ENCODE peak calls at places on chromosomes 11 and 22, in ten cellular contexts. One of them, this sample, is unnamed.
A peak's percentile ranks its signal among the peaks of the same experiment; 100 is the strongest.

GRCh38 chr11:71453911-71454304 is 905 bp downstream of the NADSYN1 start:
- DNase-seq in aorta: no peak
- DNase-seq in bronchial epithelial cell: peak; percentile 64
- DNase-seq in A673: no peak
- DNase-seq in fibroblast of villous mesenchyme: no peak
- DNase-seq in NCI-H1694 treated with DMSO at 0.1 percent for 48 hours: no peak
- DNase-seq in suprapubic skin: no peak
- DNase-seq in glutamatergic neuron: no peak
- DNase-seq in astrocyte: no peak
- DNase-seq in stimulated activated CD4-positive, alpha-beta T cell treated with anti-CD3 and anti-CD28 coated beads, Interleukin-1b, Interleukin-23, amount 100 ng/mL, for 24 hours: no peak
- DNase-seq in this sample: no peak

GRCh38 chr11:33767624-33768023 is 6.7 kb downstream of the FBXO3 start:
- DNase-seq in A673: no peak
- DNase-seq in fibroblast of villous mesenchyme: no peak
- DNase-seq in NCI-H1694 treated with DMSO at 0.1 percent for 48 hours: no peak
- DNase-seq in stimulated activated CD4-positive, alpha-beta T cell treated with anti-CD3 and anti-CD28 coated beads, Interleukin-1b, Interleukin-23, amount 100 ng/mL, for 24 hours: no peak
- DNase-seq in astrocyte: no peak
- DNase-seq in suprapubic skin: no peak
- DNase-seq in aorta: no peak
- DNase-seq in bronchial epithelial cell: no peak
- DNase-seq in glutamatergic neuron: no peak
- DNase-seq in this sample: no peak

GRCh38 chr11:11977206-11977938 is 31.1 kb downstream of the DKK3 start:
- DNase-seq in aorta: peak; percentile 87
- DNase-seq in fibroblast of villous mesenchyme: peak; percentile 88
- DNase-seq in stimulated activated CD4-positive, alpha-beta T cell treated with anti-CD3 and anti-CD28 coated beads, Interleukin-1b, Interleukin-23, amount 100 ng/mL, for 24 hours: no peak
- DNase-seq in A673: peak; percentile 48
- DNase-seq in bronchial epithelial cell: peak; percentile 86
- DNase-seq in suprapubic skin: no peak
- DNase-seq in glutamatergic neuron: no peak
- DNase-seq in NCI-H1694 treated with DMSO at 0.1 percent for 48 hours: no peak
- DNase-seq in astrocyte: peak; percentile 95
- DNase-seq in this sample: peak; percentile 96

GRCh38 chr11:131572423-131572822 is 202.0 kb downstream of the NTM start:
- DNase-seq in astrocyte: no peak
- DNase-seq in glutamatergic neuron: no peak
- DNase-seq in fibroblast of villous mesenchyme: no peak
- DNase-seq in aorta: no peak
- DNase-seq in A673: no peak
- DNase-seq in NCI-H1694 treated with DMSO at 0.1 percent for 48 hours: no peak
- DNase-seq in suprapubic skin: no peak
- DNase-seq in stimulated activated CD4-positive, alpha-beta T cell treated with anti-CD3 and anti-CD28 coated beads, Interleukin-1b, Interleukin-23, amount 100 ng/mL, for 24 hours: no peak
- DNase-seq in bronchial epithelial cell: no peak
- DNase-seq in this sample: no peak

GRCh38 chr11:102320166-102320565 is 2.9 kb downstream of the BIRC3 start:
- DNase-seq in A673: no peak
- DNase-seq in aorta: no peak
- DNase-seq in bronchial epithelial cell: no peak
- DNase-seq in stimulated activated CD4-positive, alpha-beta T cell treated with anti-CD3 and anti-CD28 coated beads, Interleukin-1b, Interleukin-23, amount 100 ng/mL, for 24 hours: no peak
- DNase-seq in fibroblast of villous mesenchyme: no peak
- DNase-seq in glutamatergic neuron: no peak
- DNase-seq in astrocyte: no peak
- DNase-seq in suprapubic skin: no peak
- DNase-seq in NCI-H1694 treated with DMSO at 0.1 percent for 48 hours: no peak
- DNase-seq in this sample: no peak

GRCh38 chr11:1220941-1221721 is 1.7 kb upstream of the MUC5B start:
- DNase-seq in stimulated activated CD4-positive, alpha-beta T cell treated with anti-CD3 and anti-CD28 coated beads, Interleukin-1b, Interleukin-23, amount 100 ng/mL, for 24 hours: no peak
- DNase-seq in NCI-H1694 treated with DMSO at 0.1 percent for 48 hours: no peak
- DNase-seq in fibroblast of villous mesenchyme: no peak
- DNase-seq in suprapubic skin: peak; percentile 61
- DNase-seq in astrocyte: no peak
- DNase-seq in glutamatergic neuron: peak; percentile 25
- DNase-seq in bronchial epithelial cell: no peak
- DNase-seq in A673: no peak
- DNase-seq in aorta: no peak
- DNase-seq in this sample: no peak

GRCh38 chr22:39314251-39314971 is 5.0 kb downstream of the RPL3 start:
- DNase-seq in suprapubic skin: no peak
- DNase-seq in fibroblast of villous mesenchyme: no peak
- DNase-seq in aorta: no peak
- DNase-seq in bronchial epithelial cell: no peak
- DNase-seq in NCI-H1694 treated with DMSO at 0.1 percent for 48 hours: no peak
- DNase-seq in glutamatergic neuron: no peak
- DNase-seq in A673: no peak
- DNase-seq in stimulated activated CD4-positive, alpha-beta T cell treated with anti-CD3 and anti-CD28 coated beads, Interleukin-1b, Interleukin-23, amount 100 ng/mL, for 24 hours: no peak
- DNase-seq in astrocyte: no peak
- DNase-seq in this sample: no peak

GRCh38 chr11:108734956-108735559 is 70.2 kb downstream of the DDX10 start:
- DNase-seq in fibroblast of villous mesenchyme: peak; percentile 26
- DNase-seq in suprapubic skin: no peak
- DNase-seq in bronchial epithelial cell: peak; percentile 52
- DNase-seq in astrocyte: no peak
- DNase-seq in A673: peak; percentile 72
- DNase-seq in stimulated activated CD4-positive, alpha-beta T cell treated with anti-CD3 and anti-CD28 coated beads, Interleukin-1b, Interleukin-23, amount 100 ng/mL, for 24 hours: no peak
- DNase-seq in aorta: no peak
- DNase-seq in glutamatergic neuron: no peak
- DNase-seq in NCI-H1694 treated with DMSO at 0.1 percent for 48 hours: no peak
- DNase-seq in this sample: peak; percentile 19

GRCh38 chr22:24107668-24108067 is 73.6 kb upstream of the SUSD2 start:
- DNase-seq in A673: peak; percentile 40
- DNase-seq in glutamatergic neuron: no peak
- DNase-seq in aorta: peak; percentile 93
- DNase-seq in suprapubic skin: peak; percentile 93
- DNase-seq in stimulated activated CD4-positive, alpha-beta T cell treated with anti-CD3 and anti-CD28 coated beads, Interleukin-1b, Interleukin-23, amount 100 ng/mL, for 24 hours: no peak
- DNase-seq in bronchial epithelial cell: peak; percentile 11
- DNase-seq in astrocyte: peak; percentile 72
- DNase-seq in NCI-H1694 treated with DMSO at 0.1 percent for 48 hours: peak; percentile 88
- DNase-seq in fibroblast of villous mesenchyme: peak; percentile 73
- DNase-seq in this sample: peak; percentile 90

GRCh38 chr11:29171350-29171950 is 845.4 kb downstream of the KCNA4 start:
- DNase-seq in stimulated activated CD4-positive, alpha-beta T cell treated with anti-CD3 and anti-CD28 coated beads, Interleukin-1b, Interleukin-23, amount 100 ng/mL, for 24 hours: no peak
- DNase-seq in fibroblast of villous mesenchyme: no peak
- DNase-seq in glutamatergic neuron: no peak
- DNase-seq in astrocyte: peak; percentile 72
- DNase-seq in bronchial epithelial cell: no peak
- DNase-seq in A673: no peak
- DNase-seq in suprapubic skin: no peak
- DNase-seq in NCI-H1694 treated with DMSO at 0.1 percent for 48 hours: no peak
- DNase-seq in aorta: no peak
- DNase-seq in this sample: peak; percentile 37

GRCh38 chr11:10522921-10523320 is 18.1 kb downstream of the RNF141 start:
- DNase-seq in glutamatergic neuron: no peak
- DNase-seq in aorta: no peak
- DNase-seq in stimulated activated CD4-positive, alpha-beta T cell treated with anti-CD3 and anti-CD28 coated beads, Interleukin-1b, Interleukin-23, amount 100 ng/mL, for 24 hours: no peak
- DNase-seq in astrocyte: peak; percentile 16
- DNase-seq in fibroblast of villous mesenchyme: peak; percentile 16
- DNase-seq in suprapubic skin: no peak
- DNase-seq in A673: no peak
- DNase-seq in NCI-H1694 treated with DMSO at 0.1 percent for 48 hours: no peak
- DNase-seq in bronchial epithelial cell: peak; percentile 55
- DNase-seq in this sample: no peak

GRCh38 chr11:113730887-113731726 is 25.0 kb upstream of the TMPRSS5 start:
- DNase-seq in NCI-H1694 treated with DMSO at 0.1 percent for 48 hours: no peak
- DNase-seq in stimulated activated CD4-positive, alpha-beta T cell treated with anti-CD3 and anti-CD28 coated beads, Interleukin-1b, Interleukin-23, amount 100 ng/mL, for 24 hours: no peak
- DNase-seq in aorta: no peak
- DNase-seq in astrocyte: peak; percentile 39
- DNase-seq in A673: peak; percentile 54
- DNase-seq in suprapubic skin: no peak
- DNase-seq in glutamatergic neuron: peak; percentile 50
- DNase-seq in fibroblast of villous mesenchyme: peak; percentile 74
- DNase-seq in bronchial epithelial cell: peak; percentile 67
- DNase-seq in this sample: peak; percentile 64

GRCh38 chr22:47374901-47375575 is 612.6 kb downstream of the TBC1D22A start:
- DNase-seq in fibroblast of villous mesenchyme: no peak
- DNase-seq in suprapubic skin: no peak
- DNase-seq in A673: no peak
- DNase-seq in aorta: no peak
- DNase-seq in NCI-H1694 treated with DMSO at 0.1 percent for 48 hours: no peak
- DNase-seq in stimulated activated CD4-positive, alpha-beta T cell treated with anti-CD3 and anti-CD28 coated beads, Interleukin-1b, Interleukin-23, amount 100 ng/mL, for 24 hours: no peak
- DNase-seq in astrocyte: no peak
- DNase-seq in glutamatergic neuron: no peak
- DNase-seq in bronchial epithelial cell: no peak
- DNase-seq in this sample: no peak

GRCh38 chr11:13955971-13956421 is 6.5 kb upstream of the SPON1 start:
- DNase-seq in astrocyte: peak; percentile 29
- DNase-seq in suprapubic skin: no peak
- DNase-seq in A673: peak; percentile 45
- DNase-seq in aorta: peak; percentile 66
- DNase-seq in fibroblast of villous mesenchyme: peak; percentile 73
- DNase-seq in glutamatergic neuron: peak; percentile 45
- DNase-seq in stimulated activated CD4-positive, alpha-beta T cell treated with anti-CD3 and anti-CD28 coated beads, Interleukin-1b, Interleukin-23, amount 100 ng/mL, for 24 hours: peak; percentile 53
- DNase-seq in bronchial epithelial cell: peak; percentile 55
- DNase-seq in NCI-H1694 treated with DMSO at 0.1 percent for 48 hours: peak; percentile 35
- DNase-seq in this sample: peak; percentile 71

GRCh38 chr22:44952863-44953790 is 56.7 kb downstream of the PHF21B start:
- DNase-seq in suprapubic skin: no peak
- DNase-seq in A673: peak; percentile 70
- DNase-seq in glutamatergic neuron: no peak
- DNase-seq in bronchial epithelial cell: no peak
- DNase-seq in aorta: no peak
- DNase-seq in NCI-H1694 treated with DMSO at 0.1 percent for 48 hours: no peak
- DNase-seq in stimulated activated CD4-positive, alpha-beta T cell treated with anti-CD3 and anti-CD28 coated beads, Interleukin-1b, Interleukin-23, amount 100 ng/mL, for 24 hours: no peak
- DNase-seq in astrocyte: no peak
- DNase-seq in fibroblast of villous mesenchyme: no peak
- DNase-seq in this sample: no peak

GRCh38 chr11:114044042-114044871 is 15.3 kb upstream of the ZBTB16 start:
- DNase-seq in stimulated activated CD4-positive, alpha-beta T cell treated with anti-CD3 and anti-CD28 coated beads, Interleukin-1b, Interleukin-23, amount 100 ng/mL, for 24 hours: no peak
- DNase-seq in A673: peak; percentile 59
- DNase-seq in bronchial epithelial cell: no peak
- DNase-seq in NCI-H1694 treated with DMSO at 0.1 percent for 48 hours: no peak
- DNase-seq in fibroblast of villous mesenchyme: peak; percentile 67
- DNase-seq in glutamatergic neuron: no peak
- DNase-seq in astrocyte: no peak
- DNase-seq in aorta: no peak
- DNase-seq in suprapubic skin: no peak
- DNase-seq in this sample: no peak

GRCh38 chr22:49568751-49569285 is 258.9 kb downstream of the BRD1 start:
- DNase-seq in glutamatergic neuron: no peak
- DNase-seq in A673: no peak
- DNase-seq in stimulated activated CD4-positive, alpha-beta T cell treated with anti-CD3 and anti-CD28 coated beads, Interleukin-1b, Interleukin-23, amount 100 ng/mL, for 24 hours: no peak
- DNase-seq in suprapubic skin: peak; percentile 74
- DNase-seq in astrocyte: no peak
- DNase-seq in aorta: no peak
- DNase-seq in fibroblast of villous mesenchyme: no peak
- DNase-seq in NCI-H1694 treated with DMSO at 0.1 percent for 48 hours: no peak
- DNase-seq in bronchial epithelial cell: no peak
- DNase-seq in this sample: no peak

GRCh38 chr11:75270896-75271415 is 30.4 kb downstream of the TPBGL start:
- DNase-seq in stimulated activated CD4-positive, alpha-beta T cell treated with anti-CD3 and anti-CD28 coated beads, Interleukin-1b, Interleukin-23, amount 100 ng/mL, for 24 hours: no peak
- DNase-seq in aorta: peak; percentile 3
- DNase-seq in NCI-H1694 treated with DMSO at 0.1 percent for 48 hours: no peak
- DNase-seq in astrocyte: no peak
- DNase-seq in bronchial epithelial cell: peak; percentile 34
- DNase-seq in A673: peak; percentile 47
- DNase-seq in glutamatergic neuron: peak; percentile 5
- DNase-seq in fibroblast of villous mesenchyme: peak; percentile 20
- DNase-seq in suprapubic skin: no peak
- DNase-seq in this sample: peak; percentile 27

GRCh38 chr11:70527429-70528045 is 129.2 kb downstream of the CTTN start:
- DNase-seq in glutamatergic neuron: no peak
- DNase-seq in aorta: peak; percentile 29
- DNase-seq in fibroblast of villous mesenchyme: no peak
- DNase-seq in bronchial epithelial cell: no peak
- DNase-seq in astrocyte: no peak
- DNase-seq in A673: no peak
- DNase-seq in stimulated activated CD4-positive, alpha-beta T cell treated with anti-CD3 and anti-CD28 coated beads, Interleukin-1b, Interleukin-23, amount 100 ng/mL, for 24 hours: no peak
- DNase-seq in NCI-H1694 treated with DMSO at 0.1 percent for 48 hours: no peak
- DNase-seq in suprapubic skin: no peak
- DNase-seq in this sample: no peak

GRCh38 chr11:102269927-102270326 is 47.4 kb upstream of the BIRC3 start:
- DNase-seq in fibroblast of villous mesenchyme: no peak
- DNase-seq in NCI-H1694 treated with DMSO at 0.1 percent for 48 hours: no peak
- DNase-seq in astrocyte: peak; percentile 60
- DNase-seq in suprapubic skin: no peak
- DNase-seq in aorta: no peak
- DNase-seq in bronchial epithelial cell: peak; percentile 97
- DNase-seq in glutamatergic neuron: no peak
- DNase-seq in A673: no peak
- DNase-seq in stimulated activated CD4-positive, alpha-beta T cell treated with anti-CD3 and anti-CD28 coated beads, Interleukin-1b, Interleukin-23, amount 100 ng/mL, for 24 hours: no peak
- DNase-seq in this sample: peak; percentile 81

GRCh38 chr11:9817191-9817590 is 153.3 kb downstream of the SWAP70 start:
- DNase-seq in fibroblast of villous mesenchyme: no peak
- DNase-seq in NCI-H1694 treated with DMSO at 0.1 percent for 48 hours: no peak
- DNase-seq in suprapubic skin: no peak
- DNase-seq in stimulated activated CD4-positive, alpha-beta T cell treated with anti-CD3 and anti-CD28 coated beads, Interleukin-1b, Interleukin-23, amount 100 ng/mL, for 24 hours: no peak
- DNase-seq in aorta: no peak
- DNase-seq in A673: no peak
- DNase-seq in astrocyte: no peak
- DNase-seq in bronchial epithelial cell: no peak
- DNase-seq in glutamatergic neuron: no peak
- DNase-seq in this sample: no peak

GRCh38 chr11:10722307-10722706 is 28.7 kb upstream of the CTR9 start:
- DNase-seq in NCI-H1694 treated with DMSO at 0.1 percent for 48 hours: no peak
- DNase-seq in glutamatergic neuron: no peak
- DNase-seq in bronchial epithelial cell: no peak
- DNase-seq in aorta: no peak
- DNase-seq in fibroblast of villous mesenchyme: no peak
- DNase-seq in astrocyte: no peak
- DNase-seq in A673: no peak
- DNase-seq in suprapubic skin: no peak
- DNase-seq in stimulated activated CD4-positive, alpha-beta T cell treated with anti-CD3 and anti-CD28 coated beads, Interleukin-1b, Interleukin-23, amount 100 ng/mL, for 24 hours: no peak
- DNase-seq in this sample: no peak

GRCh38 chr11:27239305-27239942 is 123.6 kb downstream of the CCDC34 start:
- DNase-seq in aorta: no peak
- DNase-seq in glutamatergic neuron: no peak
- DNase-seq in suprapubic skin: no peak
- DNase-seq in astrocyte: peak; percentile 99
- DNase-seq in fibroblast of villous mesenchyme: no peak
- DNase-seq in NCI-H1694 treated with DMSO at 0.1 percent for 48 hours: no peak
- DNase-seq in A673: no peak
- DNase-seq in bronchial epithelial cell: no peak
- DNase-seq in stimulated activated CD4-positive, alpha-beta T cell treated with anti-CD3 and anti-CD28 coated beads, Interleukin-1b, Interleukin-23, amount 100 ng/mL, for 24 hours: no peak
- DNase-seq in this sample: peak; percentile 62

GRCh38 chr11:1771273-1771672 is 7.5 kb upstream of the CTSD start:
- DNase-seq in astrocyte: no peak
- DNase-seq in bronchial epithelial cell: peak; percentile 20
- DNase-seq in stimulated activated CD4-positive, alpha-beta T cell treated with anti-CD3 and anti-CD28 coated beads, Interleukin-1b, Interleukin-23, amount 100 ng/mL, for 24 hours: no peak
- DNase-seq in aorta: no peak
- DNase-seq in suprapubic skin: peak; percentile 49
- DNase-seq in glutamatergic neuron: no peak
- DNase-seq in NCI-H1694 treated with DMSO at 0.1 percent for 48 hours: no peak
- DNase-seq in fibroblast of villous mesenchyme: no peak
- DNase-seq in A673: no peak
- DNase-seq in this sample: no peak

GRCh38 chr11:44894217-44894617 is 56.5 kb downstream of the TP53I11 start:
- DNase-seq in astrocyte: peak; percentile 34
- DNase-seq in bronchial epithelial cell: peak; percentile 30
- DNase-seq in fibroblast of villous mesenchyme: peak; percentile 70
- DNase-seq in aorta: peak; percentile 75
- DNase-seq in glutamatergic neuron: peak; percentile 93
- DNase-seq in stimulated activated CD4-positive, alpha-beta T cell treated with anti-CD3 and anti-CD28 coated beads, Interleukin-1b, Interleukin-23, amount 100 ng/mL, for 24 hours: peak; percentile 43
- DNase-seq in A673: peak; percentile 93
- DNase-seq in suprapubic skin: no peak
- DNase-seq in NCI-H1694 treated with DMSO at 0.1 percent for 48 hours: peak; percentile 90
- DNase-seq in this sample: peak; percentile 66

GRCh38 chr11:96486890-96487633 is 97.2 kb downstream of the JRKL start:
- DNase-seq in fibroblast of villous mesenchyme: peak; percentile 50
- DNase-seq in stimulated activated CD4-positive, alpha-beta T cell treated with anti-CD3 and anti-CD28 coated beads, Interleukin-1b, Interleukin-23, amount 100 ng/mL, for 24 hours: no peak
- DNase-seq in glutamatergic neuron: no peak
- DNase-seq in astrocyte: peak; percentile 16
- DNase-seq in NCI-H1694 treated with DMSO at 0.1 percent for 48 hours: no peak
- DNase-seq in bronchial epithelial cell: peak; percentile 89
- DNase-seq in aorta: no peak
- DNase-seq in A673: no peak
- DNase-seq in suprapubic skin: no peak
- DNase-seq in this sample: peak; percentile 25

GRCh38 chr11:67303989-67304411 is 670 bp downstream of the SSH3 start:
- DNase-seq in bronchial epithelial cell: no peak
- DNase-seq in suprapubic skin: peak; percentile 73
- DNase-seq in aorta: no peak
- DNase-seq in glutamatergic neuron: no peak
- DNase-seq in fibroblast of villous mesenchyme: peak; percentile 17
- DNase-seq in A673: no peak
- DNase-seq in stimulated activated CD4-positive, alpha-beta T cell treated with anti-CD3 and anti-CD28 coated beads, Interleukin-1b, Interleukin-23, amount 100 ng/mL, for 24 hours: no peak
- DNase-seq in astrocyte: no peak
- DNase-seq in NCI-H1694 treated with DMSO at 0.1 percent for 48 hours: no peak
- DNase-seq in this sample: no peak

GRCh38 chr11:134478176-134478575 is 66.1 kb upstream of the B3GAT1 start:
- DNase-seq in astrocyte: no peak
- DNase-seq in NCI-H1694 treated with DMSO at 0.1 percent for 48 hours: no peak
- DNase-seq in fibroblast of villous mesenchyme: no peak
- DNase-seq in stimulated activated CD4-positive, alpha-beta T cell treated with anti-CD3 and anti-CD28 coated beads, Interleukin-1b, Interleukin-23, amount 100 ng/mL, for 24 hours: no peak
- DNase-seq in bronchial epithelial cell: no peak
- DNase-seq in suprapubic skin: no peak
- DNase-seq in A673: no peak
- DNase-seq in glutamatergic neuron: no peak
- DNase-seq in aorta: no peak
- DNase-seq in this sample: no peak